ENCODE peak calls at places on chromosomes 16 and 17, in eight cellular contexts. A, O, Z, Y, M, J, D and X are unnamed samples.

GRCh38 chr17:71440513-71440912 is 680.3 kb upstream of the SOX9 start:
- DNase-seq in A (no peak), O (no peak), Z (no peak), Y (no peak), M (no peak), J (no peak), D (no peak), X (no peak)

GRCh38 chr16:58187657-58188430 is 10.1 kb downstream of the CSNK2A2 start:
- DNase-seq in A (no peak), O (peak; percentile 44), Z (no peak), Y (no peak), M (no peak), J (no peak), D (no peak), X (no peak)

GRCh38 chr16:14121135-14121534 is 50.0 kb downstream of the MRTFB start:
- DNase-seq in A (no peak), O (no peak), Z (no peak), Y (no peak), M (no peak), J (no peak), D (no peak), X (no peak)

GRCh38 chr17:38892083-38892482 is 22.2 kb downstream of the LASP1 start:
- DNase-seq in A (no peak), O (no peak), Z (no peak), Y (no peak), M (peak; percentile 34), J (no peak), D (no peak), X (no peak)

GRCh38 chr17:81909966-81910839 is 996 bp downstream of the PCYT2 start:
- DNase-seq in A (no peak), O (no peak), Z (peak; percentile 39), Y (no peak), M (no peak), J (peak; percentile 48), D (no peak), X (no peak)

GRCh38 chr17:63827801-63828221 is 348 bp upstream of the FTSJ3 start:
- DNase-seq in A (no peak), O (no peak), Z (no peak), Y (no peak), M (no peak), J (no peak), D (no peak), X (no peak)

GRCh38 chr16:2370725-2371124 is 30.2 kb upstream of the ABCA3 start:
- DNase-seq in A (no peak), O (no peak), Z (no peak), Y (no peak), M (no peak), J (no peak), D (no peak), X (no peak)

GRCh38 chr17:73874008-73874407 is 229.8 kb upstream of the SDK2 start:
- DNase-seq in A (no peak), O (no peak), Z (no peak), Y (no peak), M (no peak), J (no peak), D (no peak), X (no peak)

GRCh38 chr17:82876602-82877391 is 37.0 kb upstream of the ZNF750 start:
- DNase-seq in A (peak; percentile 78), O (peak; percentile 91), Z (peak; percentile 92), Y (peak; percentile 81), M (peak; percentile 69), J (peak; percentile 71), D (peak; percentile 75), X (peak; percentile 86)

GRCh38 chr16:82629441-82630027 is 2.8 kb downstream of the CDH13 start:
- DNase-seq in A (no peak), O (no peak), Z (no peak), Y (peak; percentile 61), M (no peak), J (peak; percentile 38), D (peak; percentile 16), X (no peak)

GRCh38 chr16:8866884-8867482 is 1.8 kb downstream of the CARHSP1 start:
- DNase-seq in A (no peak), O (peak; percentile 55), Z (no peak), Y (no peak), M (no peak), J (peak; percentile 50), D (no peak), X (no peak)

GRCh38 chr16:73735018-73735417 is 561.6 kb upstream of the PSMD7 start:
- DNase-seq in A (no peak), O (no peak), Z (no peak), Y (peak; percentile 44), M (no peak), J (no peak), D (no peak), X (no peak)

GRCh38 chr16:88938933-88939813 is 37.8 kb downstream of the CBFA2T3 start:
- DNase-seq in A (peak; percentile 52), O (peak; percentile 62), Z (no peak), Y (no peak), M (no peak), J (no peak), D (no peak), X (no peak)
- H3K27me3 ChIP-seq in A (peaks cover 77% of the 10 kb centered on the region), O (peaks cover 28% of the 10 kb centered on the region), Z (no peaks in the 10 kb centered on the region), Y (peaks cover 44% of the 10 kb centered on the region), M (peaks cover 8% of the 10 kb centered on the region), J (peaks cover 72% of the 10 kb centered on the region), D (no peaks in the 10 kb centered on the region), X (peaks cover 23% of the 10 kb centered on the region)

GRCh38 chr17:69909389-69909788 is 165.6 kb upstream of the KCNJ16 start:
- DNase-seq in A (no peak), O (no peak), Z (no peak), Y (no peak), M (no peak), J (no peak), D (no peak), X (no peak)
- H3K27me3 ChIP-seq in A (no peaks in the 10 kb centered on the region), O (no peaks in the 10 kb centered on the region), Z (no peaks in the 10 kb centered on the region), Y (no peaks in the 10 kb centered on the region), M (no peaks in the 10 kb centered on the region), J (no peaks in the 10 kb centered on the region), D (no peaks in the 10 kb centered on the region), X (no peaks in the 10 kb centered on the region)

DNA sequence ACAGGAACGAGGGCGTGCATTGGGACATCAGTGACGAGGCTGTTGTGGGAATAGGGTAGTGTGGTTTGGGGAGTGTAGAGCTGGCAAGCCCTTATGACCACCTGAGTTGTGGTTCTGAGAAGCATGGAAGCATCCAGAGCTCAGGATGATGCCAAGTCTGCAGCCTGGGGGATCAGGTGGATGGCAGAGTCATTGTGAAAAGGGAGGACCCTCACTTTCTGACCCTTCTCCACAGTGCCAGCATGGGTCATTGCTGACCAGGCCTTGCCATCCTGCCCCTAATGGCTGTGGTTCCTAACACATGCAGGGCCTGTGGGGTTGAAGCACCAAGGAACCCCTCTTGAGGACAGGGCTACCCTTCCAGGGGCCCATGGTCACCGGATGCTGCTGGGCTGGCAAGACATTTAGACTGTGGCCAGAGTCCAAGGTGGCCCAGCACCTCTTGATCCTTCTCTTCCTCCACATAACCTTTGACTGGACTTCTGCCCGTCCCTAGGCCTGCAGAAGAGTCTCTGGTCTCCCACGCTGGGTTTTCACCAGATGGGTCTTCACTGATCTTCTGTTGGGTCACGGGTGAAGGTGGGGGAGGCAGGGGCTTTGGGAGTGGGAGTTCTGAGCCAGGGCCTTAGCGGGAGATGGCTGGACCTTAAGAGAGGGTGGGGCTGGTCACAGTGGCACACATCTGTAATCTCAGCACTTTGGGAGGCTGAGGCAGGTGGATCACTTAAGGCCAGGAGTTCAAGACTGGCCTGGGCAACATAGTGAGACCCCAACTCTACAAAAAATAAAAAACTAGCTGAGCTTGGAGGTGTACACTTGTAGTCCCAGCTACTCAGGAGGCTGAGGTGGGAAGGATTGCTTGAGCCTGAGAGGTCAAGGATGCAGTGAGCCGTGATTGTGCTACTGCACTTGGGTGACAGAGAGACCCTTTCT is 2.0 kb upstream of the PLA2G15 start:
- DNase-seq in A (no peak), O (peak; percentile 21), Z (no peak), Y (no peak), M (no peak), J (no peak), D (no peak), X (peak; percentile 7)
- H3K27me3 ChIP-seq in A (no peaks in the 10 kb centered on the region), O (no peaks in the 10 kb centered on the region), Z (no peaks in the 10 kb centered on the region), Y (no peaks in the 10 kb centered on the region), M (no peaks in the 10 kb centered on the region), J (peaks cover 35% of the 10 kb centered on the region), D (no peaks in the 10 kb centered on the region), X (peaks cover 18% of the 10 kb centered on the region)

DNA sequence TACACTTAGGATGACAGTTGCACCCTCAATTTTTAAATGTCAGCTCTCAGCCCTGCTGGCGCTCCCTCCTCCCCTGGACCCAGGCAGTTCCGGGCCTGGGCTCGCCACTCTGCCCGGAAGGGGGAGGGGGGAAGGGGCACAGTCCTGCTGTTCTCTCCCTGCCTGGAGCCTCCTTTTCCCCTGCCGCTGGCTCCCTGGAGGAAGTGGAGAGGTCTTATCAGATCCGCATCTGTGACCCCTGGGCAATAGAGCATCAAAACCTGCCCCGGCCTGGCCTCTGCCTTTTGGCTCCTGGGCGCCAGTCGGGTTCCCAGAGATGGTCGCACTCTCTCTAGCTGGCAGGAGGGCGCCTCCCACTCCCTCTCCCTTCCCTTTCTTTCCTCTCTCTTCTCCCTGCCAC is 149.3 kb downstream of the IRF8 start:
- DNase-seq in A (no peak), O (no peak), Z (no peak), Y (no peak), M (no peak), J (no peak), D (no peak), X (peak; percentile 75)
- H3K27me3 ChIP-seq in A (peaks cover 95% of the 10 kb centered on the region), O (peaks cover 10% of the 10 kb centered on the region), Z (no peaks in the 10 kb centered on the region), Y (no peaks in the 10 kb centered on the region), M (no peaks in the 10 kb centered on the region), J (peaks cover 9% of the 10 kb centered on the region), D (no peaks in the 10 kb centered on the region), X (no peaks in the 10 kb centered on the region)

GRCh38 chr17:36864827-36865320 is 72.4 kb upstream of the LHX1 start:
- DNase-seq in A (no peak), O (no peak), Z (no peak), Y (no peak), M (no peak), J (no peak), D (no peak), X (peak; percentile 72)

GRCh38 chr17:36869441-36869840 is 67.8 kb upstream of the LHX1 start:
- DNase-seq in A (no peak), O (no peak), Z (no peak), Y (no peak), M (no peak), J (no peak), D (no peak), X (no peak)

GRCh38 chr17:36870618-36871002 is 66.7 kb upstream of the LHX1 start:
- DNase-seq in A (no peak), O (no peak), Z (no peak), Y (no peak), M (peak; percentile 58), J (no peak), D (no peak), X (no peak)

GRCh38 chr17:36869856-36870617 is 67.2 kb upstream of the LHX1 start:
- DNase-seq in A (no peak), O (no peak), Z (no peak), Y (peak; percentile 64), M (peak; percentile 71), J (no peak), D (no peak), X (peak; percentile 72)

DNA sequence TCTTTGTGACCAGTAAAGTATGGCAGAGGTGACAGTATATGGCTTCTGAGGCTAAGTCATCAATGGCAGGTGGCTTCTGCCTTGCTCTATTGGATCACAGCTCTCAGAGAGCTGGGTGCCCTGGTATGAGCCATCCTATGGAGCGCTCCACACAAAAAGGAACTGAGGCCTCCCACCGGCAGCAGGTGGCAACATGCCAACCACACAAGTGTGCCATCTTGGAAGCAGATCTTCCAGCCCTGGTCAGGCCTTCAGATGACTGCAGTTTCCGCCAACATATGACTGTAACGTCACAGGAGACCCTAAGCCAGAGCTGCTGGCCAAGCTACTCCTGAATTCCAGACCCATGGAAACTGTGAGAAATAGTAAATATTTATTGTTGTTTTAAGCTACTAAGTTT is 69.6 kb upstream of the LHX1 start:
- DNase-seq in A (no peak), O (no peak), Z (no peak), Y (no peak), M (no peak), J (no peak), D (no peak), X (no peak)
- H3K27me3 ChIP-seq in A (peaks cover 98% of the 10 kb centered on the region), O (peaks cover 9% of the 10 kb centered on the region), Z (no peaks in the 10 kb centered on the region), Y (peaks cover 7% of the 10 kb centered on the region), M (no peaks in the 10 kb centered on the region), J (no peaks in the 10 kb centered on the region), D (no peaks in the 10 kb centered on the region), X (no peaks in the 10 kb centered on the region)